ENCODE peak calls at places on chromosomes 1 and 21, in five cellular contexts. Y, K, B, R and Q are unnamed samples.

GRCh38 chr1:15757575-15758401 is 807 bp upstream of the FBLIM1 start:
- DNase-seq in Y (peak), K (no peak), B (peak), R (no peak), Q (peak)

GRCh38 chr1:22001409-22001808 is at the start of gene CELA3A:
- DNase-seq in Y (no peak), K (no peak), B (no peak), R (no peak), Q (no peak)

GRCh38 chr1:156712626-156713025 is 7.2 kb upstream of the CRABP2 start:
- DNase-seq in Y (peak), K (no peak), B (no peak), R (no peak), Q (peak)

GRCh38 chr21:32806810-32807386 is 35.3 kb upstream of the PAXBP1 start:
- DNase-seq in Y (peak), K (no peak), B (no peak), R (no peak), Q (peak)

GRCh38 chr21:43850728-43851295 is 14.2 kb upstream of the AGPAT3 start:
- DNase-seq in Y (no peak), K (no peak), B (no peak), R (no peak), Q (no peak)

GRCh38 chr1:13948851-13949490 is 249.0 kb downstream of the PRDM2 start:
- DNase-seq in Y (no peak), K (no peak), B (no peak), R (no peak), Q (peak)

GRCh38 chr1:209746469-209747269 is 9.2 kb upstream of the TRAF3IP3 start:
- DNase-seq in Y (no peak), K (no peak), B (no peak), R (no peak), Q (no peak)

GRCh38 chr1:206579747-206580437 is 32.4 kb downstream of the EIF2D start:
- DNase-seq in Y (peak), K (no peak), B (no peak), R (peak), Q (peak)

GRCh38 chr1:77866296-77866695 is 22.1 kb upstream of the NEXN start:
- DNase-seq in Y (peak), K (no peak), B (peak), R (no peak), Q (no peak)

GRCh38 chr1:34926156-34926555 is 3.3 kb downstream of the DLGAP3 start:
- DNase-seq in Y (no peak), K (no peak), B (no peak), R (no peak), Q (no peak)

GRCh38 chr21:31564439-31564838 is 95.1 kb upstream of the SOD1 start:
- DNase-seq in Y (peak), K (no peak), B (no peak), R (no peak), Q (no peak)

GRCh38 chr1:26786437-26787380 is 1.0 kb upstream of the PIGV start:
- DNase-seq in Y (peak), K (no peak), B (peak), R (no peak), Q (peak)

GRCh38 chr1:207084241-207084640 is 4.4 kb upstream of the C4BPB start:
- DNase-seq in Y (peak), K (no peak), B (no peak), R (no peak), Q (peak)

GRCh38 chr1:231926340-231926739 is 299.8 kb downstream of the DISC1 start:
- DNase-seq in Y (no peak), K (no peak), B (no peak), R (no peak), Q (no peak)

GRCh38 chr1:99691175-99691574 is 45.3 kb downstream of the PALMD start:
- DNase-seq in Y (peak), K (no peak), B (no peak), R (no peak), Q (no peak)

GRCh38 chr1:218473527-218473926 is 128.4 kb downstream of the TGFB2 start:
- DNase-seq in Y (peak), K (no peak), B (no peak), R (no peak), Q (no peak)

GRCh38 chr1:110606784-110607662 is 865 bp upstream of the KCNA2 start:
- DNase-seq in Y (peak), K (no peak), B (peak), R (no peak), Q (peak)

GRCh38 chr1:29161977-29162376 is 19.7 kb downstream of the SRSF4 start:
- DNase-seq in Y (no peak), K (no peak), B (no peak), R (no peak), Q (no peak)

GRCh38 chr21:39637971-39638628 is 25.4 kb downstream of the B3GALT5 start:
- DNase-seq in Y (no peak), K (no peak), B (no peak), R (no peak), Q (no peak)

GRCh38 chr1:207825719-207826556 is 74.1 kb downstream of the CD46 start:
- DNase-seq in Y (peak), K (no peak), B (no peak), R (peak), Q (no peak)

GRCh38 chr1:11766429-11766776 is 4.4 kb downstream of the C1orf167 start:
- DNase-seq in Y (no peak), K (no peak), B (no peak), R (no peak), Q (no peak)

GRCh38 chr1:162151900-162152829 is 82.7 kb downstream of the NOS1AP start:
- DNase-seq in Y (peak), K (no peak), B (no peak), R (no peak), Q (no peak)

GRCh38 chr1:46131093-46131492 is 1.3 kb downstream of the PIK3R3 start:
- DNase-seq in Y (no peak), K (no peak), B (peak), R (no peak), Q (peak)

DNA sequence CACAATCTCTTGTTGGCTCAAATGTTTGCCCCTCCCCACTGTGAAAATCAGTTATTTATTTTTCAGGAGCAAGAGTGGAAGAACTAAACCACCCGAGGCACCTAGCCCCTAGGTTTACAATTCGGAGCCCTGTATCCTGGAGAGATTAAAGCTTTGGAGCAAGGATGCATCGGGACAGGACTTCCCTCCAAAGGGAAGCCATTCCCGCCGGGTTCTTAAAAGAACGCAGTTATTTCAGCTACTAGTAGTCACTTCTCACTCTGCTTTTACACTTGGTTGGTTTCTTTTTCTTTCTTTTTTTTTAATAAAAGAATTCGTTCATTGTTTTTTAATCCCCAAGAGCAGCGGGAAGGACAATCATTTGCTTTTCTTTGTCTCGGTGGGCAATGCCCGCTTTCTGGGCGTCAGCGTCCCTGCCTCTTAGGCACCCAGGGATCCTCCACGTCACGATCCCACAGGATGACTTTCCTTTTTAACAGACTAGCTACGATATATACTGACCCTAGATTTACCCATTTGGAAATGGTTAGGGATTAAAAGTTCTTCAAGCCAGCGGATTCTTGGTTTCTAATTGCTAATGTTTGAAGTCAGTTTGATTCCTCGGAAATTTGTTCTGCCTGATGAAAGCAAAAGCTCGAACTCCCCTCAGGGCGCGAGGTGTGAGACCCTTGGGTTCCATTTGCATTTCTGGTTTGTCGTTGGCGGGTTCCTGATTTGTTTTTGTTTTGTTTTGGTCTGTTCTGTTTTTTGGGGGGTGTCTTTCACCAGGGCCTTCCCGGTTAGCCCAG is 9.0 kb downstream of the TBX15 start:
- DNase-seq in Y (no peak), K (no peak), B (peak), R (no peak), Q (peak)
- TF ChIP-seq EZH2 in Y (no peak), K (no peak), B (peak), R (peak), Q (no peak)

DNA sequence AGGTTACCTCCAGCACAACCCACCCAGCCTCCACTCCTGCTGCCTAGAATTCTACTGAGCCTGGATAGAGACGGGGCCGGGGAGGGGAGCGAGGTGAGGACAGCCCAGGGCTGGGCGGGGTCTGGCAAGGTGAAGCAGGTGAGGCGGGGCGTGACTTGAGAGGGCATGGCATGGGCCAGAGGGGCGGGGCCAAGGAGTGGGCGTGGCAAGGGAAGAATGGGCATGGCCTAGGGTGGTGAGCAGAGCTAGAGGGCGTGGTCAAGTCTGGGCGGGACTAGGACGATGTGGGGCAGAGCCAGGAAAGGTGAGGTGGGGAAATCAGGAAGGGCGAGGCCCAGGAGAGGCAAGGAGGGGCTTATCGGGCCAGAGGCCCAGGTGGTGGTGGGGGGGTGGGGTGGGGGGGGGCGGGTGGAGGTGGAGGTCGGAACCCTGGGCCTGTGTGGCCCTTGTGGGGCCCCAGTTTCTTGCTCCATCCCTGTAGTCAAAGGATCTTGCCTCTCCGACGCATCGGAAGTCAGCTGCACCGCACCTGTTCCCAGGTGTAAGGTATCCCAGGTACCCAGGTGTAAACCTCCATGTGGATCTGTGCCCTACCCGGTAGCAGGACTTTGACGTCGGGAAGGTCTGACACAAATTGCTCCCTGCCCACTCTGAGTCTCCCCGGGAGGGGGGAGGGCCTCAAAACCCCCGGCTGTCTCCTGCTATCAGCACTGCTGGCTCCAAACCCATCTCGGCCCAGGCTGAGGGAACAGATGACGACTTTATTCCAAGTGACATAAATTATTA is 32.8 kb upstream of the UTS2 start:
- DNase-seq in Y (no peak), K (peak), B (peak), R (no peak), Q (peak)
- H3K4me3 ChIP-seq in Y (no peak), K (no peak), B (peak), R (no peak), Q (no peak)

GRCh38 chr1:4032571-4032970 is 132.5 kb upstream of the C1orf174 start:
- DNase-seq in Y (no peak), K (no peak), B (no peak), R (no peak), Q (no peak)
- TF ChIP-seq EZH2 in Y (no peak), K (no peak), B (no peak), R (no peak), Q (no peak)

GRCh38 chr1:85290826-85291225 is 14.4 kb upstream of the BCL10 start:
- DNase-seq in Y (peak), K (no peak), B (no peak), R (no peak), Q (peak)
- H3K4me3 ChIP-seq in Y (no peak), K (no peak), B (no peak), R (no peak), Q (no peak)

DNA sequence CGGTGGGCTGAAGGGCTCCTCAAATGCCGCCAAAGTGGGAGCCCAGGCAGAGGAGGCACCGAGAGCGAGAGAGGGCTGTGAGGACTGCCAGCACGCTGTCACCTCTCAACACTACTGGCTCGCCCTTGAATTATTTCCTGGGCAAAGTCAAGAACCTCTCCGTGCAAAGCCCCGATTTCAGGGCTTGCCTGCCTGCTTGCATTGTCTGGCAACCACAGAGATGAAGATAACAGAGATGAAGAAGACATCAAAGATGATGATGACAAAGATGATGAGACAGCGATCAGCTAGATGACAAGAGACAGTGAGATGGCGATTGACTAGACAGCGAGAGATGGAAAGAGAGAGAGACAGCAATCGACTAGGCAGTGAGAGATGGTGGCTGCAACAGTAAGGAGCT is 976.5 kb downstream of the ADGRL2 start:
- DNase-seq in Y (no peak), K (no peak), B (no peak), R (no peak), Q (no peak)
- TF ChIP-seq EZH2 in Y (no peak), K (no peak), B (no peak), R (no peak), Q (no peak)

DNA sequence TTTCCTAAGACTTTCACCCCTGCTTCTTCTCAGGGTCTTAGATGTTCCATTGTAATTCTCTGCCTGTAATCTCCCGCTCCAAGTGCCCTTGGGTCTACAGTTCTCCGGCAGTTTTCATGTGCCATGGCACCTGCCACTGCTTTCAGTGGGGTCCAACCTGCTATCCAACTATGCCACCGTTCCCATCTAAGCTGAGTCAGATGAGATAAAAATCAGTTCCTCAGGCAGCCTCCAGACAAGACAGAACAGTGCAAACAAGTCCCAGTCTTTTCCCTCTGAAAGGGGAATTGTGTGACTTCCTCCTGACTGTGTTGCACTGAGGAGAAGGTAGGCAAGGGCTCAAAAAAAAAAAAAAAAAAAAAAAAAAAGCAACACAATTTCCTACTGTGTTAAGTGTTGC is 50.8 kb downstream of the EBNA1BP2 start:
- DNase-seq in Y (no peak), K (no peak), B (no peak), R (no peak), Q (no peak)
- H3K4me3 ChIP-seq in Y (no peak), K (no peak), B (peak), R (no peak), Q (no peak)

GRCh38 chr21:45852886-45853400 is 128.6 kb upstream of the COL6A1 start:
- DNase-seq in Y (no peak), K (no peak), B (no peak), R (no peak), Q (no peak)
- TF ChIP-seq EZH2 in Y (no peak), K (no peak), B (no peak), R (no peak), Q (no peak)

GRCh38 chr1:19342077-19342775 is 30.1 kb downstream of the SLC66A1 start:
- DNase-seq in Y (no peak), K (no peak), B (no peak), R (no peak), Q (no peak)

GRCh38 chr1:19340387-19340937 is 28.3 kb downstream of the SLC66A1 start:
- DNase-seq in Y (no peak), K (no peak), B (no peak), R (no peak), Q (no peak)

GRCh38 chr1:19342894-19343616 is 30.9 kb downstream of the SLC66A1 start:
- DNase-seq in Y (no peak), K (no peak), B (no peak), R (no peak), Q (no peak)

GRCh38 chr1:19339199-19339861 is 27.2 kb downstream of the SLC66A1 start:
- DNase-seq in Y (no peak), K (no peak), B (peak), R (no peak), Q (no peak)

GRCh38 chr1:19341201-19342076 is 29.3 kb downstream of the SLC66A1 start:
- DNase-seq in Y (peak), K (peak), B (peak), R (no peak), Q (peak)
- H3K4me3 ChIP-seq in Y (no peak), K (no peak), B (no peak), R (no peak), Q (no peak)

GRCh38 chr21:26966360-26966977 is 419 bp downstream of the ADAMTS5 start:
- DNase-seq in Y (peak), K (no peak), B (peak), R (no peak), Q (peak)
- TF ChIP-seq EZH2 in Y (no peak), K (no peak), B (no peak), R (no peak), Q (no peak)